ENCODE peak calls at places on chromosomes 3 and 15, in four cellular contexts. H is GM12891, B is K562, W is GM12878. Q is an unnamed sample.

GRCh38 chr3:126479642-126480041 is 4.0 kb upstream of the ZXDC start:
- DNase-seq in B (no peak), H (no peak), W (no peak), Q (no peak)

GRCh38 chr3:46131884-46132478 is 76.1 kb downstream of the CCR1 start:
- DNase-seq in W (no peak), B (no peak), H (no peak), Q (no peak)

GRCh38 chr3:165800970-165801369 is 36.3 kb downstream of the BCHE start:
- DNase-seq in B (no peak), W (no peak), H (no peak), Q (no peak)

GRCh38 chr3:153350420-153350819 is 188.4 kb downstream of the RAP2B start:
- DNase-seq in B (no peak), H (no peak), W (no peak), Q (no peak)

GRCh38 chr15:84929795-84930371 is 45.4 kb downstream of the SLC28A1 start:
- DNase-seq in W (no peak), H (no peak), B (peak), Q (peak)

GRCh38 chr3:161274691-161275298 is 53.7 kb downstream of the NMD3 start:
- DNase-seq in W (no peak), H (peak), B (peak), Q (no peak)

GRCh38 chr3:157131861-157132260 is 28.1 kb downstream of the CCNL1 start:
- DNase-seq in W (no peak), B (no peak), H (no peak), Q (no peak)

GRCh38 chr15:95958417-95958816 is 372.1 kb upstream of the NR2F2 start:
- DNase-seq in B (no peak), W (no peak), H (no peak), Q (no peak)

GRCh38 chr15:76932090-76932966 is 779 bp downstream of the RCN2 start:
- DNase-seq in W (no peak), B (no peak), H (no peak), Q (no peak)

GRCh38 chr3:169772530-169772950 is 656 bp upstream of the MYNN start:
- DNase-seq in B (peak), H (no peak), W (peak), Q (peak)

GRCh38 chr3:49534581-49535495 is 19.4 kb upstream of the BSN start:
- DNase-seq in W (no peak), B (no peak), H (no peak), Q (no peak)

GRCh38 chr3:39917060-39917773 is 107.8 kb downstream of the MYRIP start:
- DNase-seq in B (no peak), W (no peak), H (no peak), Q (no peak)

GRCh38 chr3:147189016-147189415 is 217.3 kb downstream of the ZIC4 start:
- DNase-seq in W (no peak), B (no peak), H (no peak), Q (no peak)

GRCh38 chr3:158569717-158570244 is 1.2 kb upstream of the MLF1 start:
- DNase-seq in B (no peak), W (no peak), H (no peak), Q (no peak)

GRCh38 chr3:84066920-84067319 is 891.9 kb upstream of the CADM2 start:
- DNase-seq in B (no peak), W (no peak), H (no peak), Q (no peak)

GRCh38 chr3:125511420-125512094 is 8.4 kb downstream of the SNX4 start:
- DNase-seq in W (no peak), H (no peak), B (no peak), Q (no peak)

GRCh38 chr3:131795382-131796085 is 239.3 kb downstream of the CPNE4 start:
- DNase-seq in H (no peak), W (no peak), B (peak), Q (peak)

GRCh38 chr3:24550588-24550987 is 55.9 kb upstream of the THRB start:
- DNase-seq in W (no peak), B (no peak), H (no peak), Q (no peak)

GRCh38 chr3:16503191-16503776 is 10.2 kb downstream of the RFTN1 start:
- DNase-seq in W (no peak), H (no peak), B (no peak), Q (no peak)

GRCh38 chr3:12194209-12194608 is 35.5 kb upstream of the TIMP4 start:
- DNase-seq in W (peak), H (no peak), B (no peak), Q (peak)

GRCh38 chr3:128426128-128426921 is 40.4 kb downstream of the DNAJB8 start:
- DNase-seq in H (peak), B (peak), W (no peak), Q (peak)

GRCh38 chr3:30268288-30268687 is 338.1 kb upstream of the TGFBR2 start:
- DNase-seq in B (no peak), H (no peak), W (no peak), Q (no peak)

GRCh38 chr3:101284757-101285156 is 35.6 kb downstream of the IMPG2 start:
- DNase-seq in B (no peak), W (no peak), H (no peak), Q (no peak)

GRCh38 chr3:130601662-130602061 is 84.7 kb downstream of the COL6A6 start:
- DNase-seq in W (no peak), H (no peak), B (no peak), Q (no peak)

GRCh38 chr3:33940736-33941135 is 142.3 kb downstream of the PDCD6IP start:
- DNase-seq in B (no peak), W (no peak), H (no peak), Q (no peak)

GRCh38 chr15:45521596-45522167 is 873 bp downstream of the SLC30A4 start:
- DNase-seq in H (peak), B (no peak), W (no peak), Q (no peak)

GRCh38 chr3:46070458-46071136 is 43.3 kb upstream of the XCR1 start:
- DNase-seq in H (no peak), B (no peak), W (no peak), Q (no peak)

GRCh38 chr3:12591456-12591855 is 34.6 kb downstream of the MKRN2 start:
- DNase-seq in W (no peak), H (no peak), B (no peak), Q (no peak)

GRCh38 chr15:70111203-70112017 is 13.7 kb upstream of the TLE3 start:
- DNase-seq in H (no peak), B (peak), W (no peak), Q (peak)

GRCh38 chr15:52340093-52340492 is 44.5 kb upstream of the MYO5C start:
- DNase-seq in H (no peak), W (no peak), B (no peak), Q (no peak)

GRCh38 chr15:91521996-91522395 is 331.5 kb upstream of the SLCO3A1 start:
- DNase-seq in W (no peak), H (no peak), B (no peak), Q (no peak)

GRCh38 chr15:91524534-91524933 is 329.0 kb upstream of the SLCO3A1 start:
- DNase-seq in B (no peak), H (no peak), W (no peak), Q (no peak)

GRCh38 chr15:91520848-91521247 is 332.7 kb upstream of the SLCO3A1 start:
- DNase-seq in H (no peak), W (no peak), B (no peak), Q (no peak)

GRCh38 chr15:91525746-91526145 is 327.8 kb upstream of the SLCO3A1 start:
- DNase-seq in B (no peak), H (no peak), W (no peak), Q (no peak)

DNA sequence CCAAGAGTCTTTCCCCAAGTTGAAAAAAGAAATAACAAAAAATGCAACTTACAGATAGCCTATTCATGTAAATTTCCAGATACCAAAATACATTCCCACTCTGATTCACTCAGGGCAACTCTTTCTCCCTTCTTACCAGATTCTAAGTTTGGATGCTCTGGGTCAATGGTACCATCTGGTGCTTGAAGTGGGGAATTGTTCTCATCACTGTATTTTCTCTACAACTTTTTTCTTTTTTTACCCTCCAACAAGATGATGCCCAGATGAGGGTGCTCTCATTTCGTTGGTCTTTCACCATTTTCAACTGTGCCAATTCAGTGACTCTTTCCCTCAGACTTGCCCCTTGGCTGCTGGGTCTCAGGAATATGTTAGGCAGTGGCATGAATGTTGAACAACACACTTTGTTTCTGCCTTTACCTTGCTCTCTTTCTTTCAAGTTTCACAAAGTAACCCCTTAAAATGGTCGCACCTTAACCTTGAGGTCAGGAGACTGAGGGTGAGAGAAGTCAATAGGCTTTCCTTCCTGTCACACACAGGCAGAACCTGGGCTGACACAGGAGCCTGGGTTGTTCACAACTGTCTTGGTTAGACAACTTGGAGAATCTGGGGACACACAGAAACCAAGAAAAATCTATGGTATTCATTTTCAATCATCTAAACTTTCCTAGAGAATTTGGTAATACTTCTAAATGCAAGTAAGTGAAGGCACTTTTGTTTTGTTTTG is 330.7 kb upstream of the SLCO3A1 start:
- DNase-seq in H (no peak), W (no peak), B (no peak), Q (no peak)
- TF ChIP-seq SPI1 in H (no peak), W (no peak), B (no peak), Q (no peak)

DNA sequence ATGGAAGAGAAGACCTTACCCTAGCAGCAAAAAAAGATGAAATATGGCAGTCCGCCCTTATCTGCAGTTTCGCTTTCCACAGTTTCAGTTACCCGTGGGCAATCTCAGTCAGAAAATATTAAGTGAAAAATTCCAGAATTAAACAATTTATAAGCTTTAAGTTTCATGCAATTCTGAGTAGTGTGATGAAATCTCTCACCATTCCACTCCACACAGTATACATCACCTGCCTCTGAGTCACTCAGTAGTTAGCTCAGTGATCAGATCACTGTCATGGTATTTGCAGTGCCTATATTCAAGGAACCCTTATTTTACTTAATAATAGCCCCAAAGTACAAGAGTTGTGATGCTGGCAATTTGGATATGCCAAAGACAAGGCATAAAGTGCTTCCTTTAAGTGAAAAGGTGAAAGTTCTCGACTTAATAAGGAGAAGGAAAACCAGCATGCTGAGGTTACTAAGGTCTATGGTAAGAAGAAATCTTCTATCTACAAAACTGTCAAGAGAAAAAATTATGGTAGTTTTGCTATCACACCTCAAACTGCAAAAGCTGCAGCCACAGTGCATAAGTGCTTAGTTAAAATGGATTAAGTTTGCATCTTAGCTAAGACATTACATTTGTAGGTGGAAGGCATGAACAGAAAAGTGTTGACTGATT is 48.1 kb downstream of the HSPBAP1 start:
- DNase-seq in W (no peak), B (no peak), H (no peak), Q (no peak)
- TF ChIP-seq SPI1 in W (no peak), B (no peak), H (no peak), Q (no peak)

DNA sequence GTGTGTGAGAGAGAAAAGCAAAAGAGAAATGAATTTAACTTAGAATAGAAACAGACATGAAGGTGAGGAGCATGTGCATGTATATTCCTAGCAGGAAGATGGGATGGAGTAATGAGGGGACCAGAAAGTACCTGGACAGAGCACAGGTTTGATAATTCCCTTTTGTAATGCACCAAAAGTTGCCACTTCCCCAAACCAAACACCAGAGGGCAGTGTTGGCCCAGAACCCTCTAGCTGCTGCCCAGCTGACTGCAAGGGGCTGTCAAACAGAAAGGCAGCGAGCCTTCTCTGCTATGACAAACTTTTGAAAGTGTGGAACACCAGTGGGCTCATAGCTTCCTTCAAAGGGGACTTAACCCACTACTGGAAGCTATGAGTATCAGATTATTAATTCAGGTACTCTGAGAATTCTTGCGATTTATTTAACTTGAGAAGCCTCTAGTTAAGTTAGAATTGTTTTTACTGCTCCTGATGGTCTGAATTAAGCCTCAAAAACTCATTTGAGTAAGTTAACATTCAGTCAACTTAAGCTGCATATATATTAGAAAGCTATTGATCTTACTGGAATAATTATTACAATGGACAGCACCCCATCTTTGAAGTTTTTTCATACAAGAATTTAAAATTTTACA is 234.9 kb downstream of the NEK10 start:
- DNase-seq in B (peak), W (peak), H (peak), Q (peak)
- TF ChIP-seq SPI1 in B (peak), W (peak), H (peak), Q (peak)

GRCh38 chr15:31178705-31179104 is 77.2 kb upstream of the TRPM1 start:
- DNase-seq in W (no peak), H (no peak), B (no peak), Q (no peak)

GRCh38 chr15:31177936-31178335 is 76.4 kb upstream of the TRPM1 start:
- DNase-seq in H (no peak), B (no peak), W (no peak), Q (no peak)

GRCh38 chr15:31175484-31175883 is 74.0 kb upstream of the TRPM1 start:
- DNase-seq in H (no peak), W (no peak), B (no peak), Q (no peak)

GRCh38 chr15:31173790-31174450 is 72.4 kb upstream of the TRPM1 start:
- DNase-seq in B (no peak), H (no peak), W (no peak), Q (no peak)

DNA sequence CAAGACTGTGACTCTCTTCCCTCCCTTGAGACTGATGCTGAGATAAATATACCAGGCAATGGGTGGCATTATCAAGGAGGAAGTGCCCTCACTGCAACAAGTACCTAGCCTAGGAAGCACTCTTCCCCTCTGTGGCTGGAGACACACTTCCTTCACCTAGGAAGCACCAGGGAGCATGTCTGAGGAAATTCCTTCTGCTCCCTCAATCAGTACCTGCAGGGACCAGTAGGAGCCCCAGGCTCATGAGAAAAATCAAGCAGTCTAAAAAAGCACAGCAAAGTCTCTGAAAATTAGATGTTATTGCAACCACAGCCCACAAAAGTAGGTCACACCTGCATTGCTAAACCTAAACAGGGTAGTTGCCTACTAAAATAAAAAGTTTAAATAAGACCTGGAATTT is 78.2 kb upstream of the TRPM1 start:
- DNase-seq in H (no peak), W (no peak), B (no peak), Q (peak)
- TF ChIP-seq SPI1 in H (no peak), W (no peak), B (no peak), Q (peak)

GRCh38 chr3:43363621-43364266 is 77.4 kb downstream of the SNRK start:
- DNase-seq in H (no peak), W (no peak), B (no peak), Q (no peak)
- TF ChIP-seq SPI1 in H (no peak), W (no peak), B (no peak), Q (no peak)

GRCh38 chr15:37995461-37996347 is 61.3 kb downstream of the TMCO5A start:
- DNase-seq in W (peak), H (no peak), B (no peak), Q (peak)
- TF ChIP-seq SPI1 in W (peak), H (peak), B (peak), Q (no peak)

GRCh38 chr3:115512565-115513410 is 110.5 kb upstream of the GAP43 start:
- DNase-seq in B (no peak), H (no peak), W (no peak), Q (no peak)
- TF ChIP-seq SPI1 in B (no peak), H (no peak), W (no peak), Q (peak)

GRCh38 chr3:183698760-183699159 is 1.2 kb downstream of the YEATS2 start:
- DNase-seq in B (no peak), W (no peak), H (no peak), Q (peak)
- TF ChIP-seq SPI1 in B (no peak), W (peak), H (no peak), Q (peak)

Q was measured in HL-60.